ENCODE peak calls at places on chromosomes 1 and 21, in nine cellular contexts. S, B, Z, L, I, U, M, T and P are unnamed samples.

GRCh38 chr1:171652234-171652822 is at the start of gene MYOC:
- DNase-seq in M (no peak), S (no peak), I (no peak), U (no peak), L (no peak), B (no peak), Z (no peak), T (no peak), P (no peak)

GRCh38 chr21:25709684-25710265 is 24.9 kb downstream of the ATP5PF start:
- DNase-seq in T (peak; percentile 52), U (no peak), I (no peak), S (no peak), Z (no peak), B (no peak), L (no peak), M (no peak), P (no peak)

GRCh38 chr1:167651161-167651693 is 21.2 kb downstream of the RCSD1 start:
- DNase-seq in B (no peak), T (no peak), S (no peak), Z (no peak), L (no peak), M (no peak), U (no peak), I (no peak), P (peak; percentile 47)

GRCh38 chr1:160127865-160128523 is 12.4 kb downstream of the ATP1A2 start:
- DNase-seq in T (no peak), I (peak; percentile 13), L (no peak), Z (no peak), S (no peak), M (no peak), U (peak; percentile 21), B (peak; percentile 45), P (no peak)

GRCh38 chr1:237258871-237259270 is 216.9 kb downstream of the RYR2 start:
- DNase-seq in T (no peak), B (no peak), S (peak; percentile 36), L (no peak), I (no peak), Z (no peak), M (peak; percentile 28), U (no peak), P (no peak)

GRCh38 chr1:10031461-10031860 is 1.3 kb upstream of the UBE4B start:
- DNase-seq in M (no peak), S (no peak), T (peak; percentile 48), I (no peak), B (peak; percentile 25), U (peak; percentile 22), L (no peak), Z (no peak), P (no peak)

GRCh38 chr1:229097356-229097755 is 173.6 kb upstream of the RAB4A start:
- DNase-seq in T (no peak), S (no peak), M (no peak), I (no peak), U (no peak), L (no peak), B (no peak), Z (no peak), P (no peak)

GRCh38 chr1:216793303-216793702 is 70.1 kb upstream of the ESRRG start:
- DNase-seq in U (no peak), Z (no peak), S (no peak), T (no peak), B (no peak), I (no peak), L (no peak), M (no peak), P (no peak)

GRCh38 chr1:28176492-28177470 is at the start of gene PTAFR:
- DNase-seq in Z (no peak), U (no peak), B (no peak), M (no peak), L (no peak), I (no peak), T (no peak), S (peak; percentile 63), P (no peak)

GRCh38 chr1:107434379-107434728 is 293.5 kb downstream of the NTNG1 start:
- DNase-seq in T (peak; percentile 32), M (no peak), B (no peak), I (no peak), U (no peak), Z (no peak), S (no peak), L (no peak), P (no peak)

GRCh38 chr1:221063651-221064050 is 184.4 kb downstream of the HLX start:
- DNase-seq in I (no peak), S (no peak), U (no peak), T (no peak), L (no peak), B (no peak), M (no peak), Z (no peak), P (no peak)

GRCh38 chr1:99264201-99265021 is at the start of gene PLPPR4:
- DNase-seq in T (peak; percentile 32), M (peak; percentile 78), I (no peak), U (peak; percentile 22), Z (no peak), S (peak; percentile 56), B (peak; percentile 23), L (no peak), P (peak; percentile 58)

GRCh38 chr1:43477716-43478115 is 24.0 kb upstream of the HYI start:
- DNase-seq in M (no peak), T (no peak), B (no peak), L (no peak), I (no peak), S (no peak), Z (no peak), U (no peak), P (no peak)

GRCh38 chr1:43435146-43436145 is 18.3 kb downstream of the HYI start:
- DNase-seq in B (peak; percentile 19), M (peak; percentile 4), I (peak; percentile 47), Z (no peak), S (no peak), T (no peak), U (peak; percentile 74), L (peak; percentile 62), P (no peak)

GRCh38 chr1:236480758-236481436 is 42.9 kb upstream of the LGALS8 start:
- DNase-seq in B (no peak), Z (no peak), L (no peak), U (no peak), M (no peak), S (no peak), T (no peak), I (no peak), P (no peak)

GRCh38 chr1:12774801-12775345 is 1.3 kb downstream of the PRAMEF12 start:
- DNase-seq in Z (no peak), S (no peak), L (no peak), T (no peak), I (no peak), M (no peak), B (no peak), U (no peak), P (no peak)

GRCh38 chr1:147486876-147487656 is 54.2 kb upstream of the BCL9 start:
- DNase-seq in Z (no peak), I (no peak), B (no peak), T (no peak), L (no peak), U (no peak), S (no peak), M (no peak), P (no peak)

GRCh38 chr21:16193758-16194606 is 464.2 kb downstream of the USP25 start:
- DNase-seq in S (peak; percentile 63), I (peak; percentile 33), B (peak; percentile 80), L (peak; percentile 47), U (peak; percentile 80), Z (peak; percentile 25), T (no peak), M (no peak), P (peak; percentile 21)

GRCh38 chr21:17853393-17854275 is 34.5 kb upstream of the C21orf91 start:
- DNase-seq in U (no peak), T (no peak), B (no peak), Z (no peak), I (no peak), S (no peak), L (no peak), M (no peak), P (no peak)

GRCh38 chr21:15682182-15682895 is 47.4 kb upstream of the USP25 start:
- DNase-seq in T (peak; percentile 77), B (peak; percentile 36), M (no peak), U (peak; percentile 64), L (no peak), I (peak; percentile 27), Z (no peak), S (no peak), P (no peak)

DNA sequence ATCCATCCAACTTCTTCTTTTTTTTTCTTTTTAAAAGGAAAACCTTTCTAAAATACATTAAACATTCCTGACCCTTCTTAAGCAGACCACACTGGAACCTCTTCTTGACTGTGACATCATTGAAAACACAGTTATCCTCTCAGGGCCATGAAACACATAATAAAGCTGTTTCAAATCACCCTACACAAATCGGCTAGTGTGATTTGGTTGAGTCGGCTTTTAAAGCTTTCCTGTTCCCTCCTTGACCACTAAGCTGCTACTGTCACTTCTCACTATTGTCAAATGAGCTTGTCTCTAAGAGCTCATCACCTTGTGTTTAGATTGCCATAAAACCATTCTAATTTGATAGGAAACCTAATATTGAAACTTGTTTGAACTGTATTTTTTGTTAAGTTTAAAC is 5.9 kb downstream of the USP24 start:
- DNase-seq in I (no peak), M (no peak), T (peak; percentile 30), Z (no peak), S (no peak), U (no peak), B (no peak), L (no peak), P (no peak)
- TF ChIP-seq CTCF in I (no peak), M (no peak), T (no peak), Z (no peak), S (no peak), U (no peak), B (no peak), L (no peak), P (no peak)

GRCh38 chr1:41843378-41843777 is 75.3 kb downstream of the HIVEP3 start:
- DNase-seq in U (peak; percentile 63), S (no peak), B (peak; percentile 51), L (no peak), T (no peak), M (no peak), Z (peak; percentile 71), I (peak; percentile 67), P (no peak)
- TF ChIP-seq CTCF in U (no peak), S (no peak), B (no peak), L (no peak), T (no peak), M (no peak), Z (no peak), I (no peak), P (no peak)

DNA sequence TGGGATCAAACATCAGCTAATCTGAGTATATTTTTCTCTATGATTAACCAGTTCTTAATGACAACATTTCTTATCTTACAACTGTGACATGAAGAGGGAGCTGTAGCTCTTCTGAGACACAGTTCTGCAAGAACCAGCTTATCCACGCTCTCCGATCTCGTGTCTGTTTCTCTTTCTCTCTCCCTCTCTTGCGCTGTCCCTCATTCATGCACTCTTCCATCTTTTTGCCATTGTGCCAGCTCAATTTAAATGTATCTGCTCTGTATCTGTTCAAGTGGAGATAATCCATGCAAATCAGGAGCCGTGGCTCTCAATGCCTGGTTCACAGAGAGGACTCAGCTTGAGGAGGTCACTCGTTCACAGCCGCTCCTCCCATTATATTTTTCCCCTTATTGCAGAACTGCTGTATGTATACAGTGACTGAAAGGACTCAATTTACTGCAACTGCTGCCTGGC is 494.7 kb upstream of the ADGRL2 start:
- DNase-seq in S (no peak), T (peak; percentile 75), B (peak; percentile 17), L (peak; percentile 34), U (peak; percentile 43), I (no peak), M (no peak), Z (peak; percentile 25), P (peak; percentile 11)
- TF ChIP-seq CTCF in S (no peak), T (peak; percentile 69), B (peak; percentile 59), L (peak; percentile 55), U (peak; percentile 26), I (no peak), M (no peak), Z (peak; percentile 41), P (no peak)

GRCh38 chr1:73100216-73100615 is 817.9 kb upstream of the NEGR1 start:
- DNase-seq in T (peak; percentile 80), B (no peak), U (no peak), Z (no peak), I (no peak), S (no peak), L (no peak), M (no peak), P (no peak)
- TF ChIP-seq CTCF in T (peak; percentile 56), B (no peak), U (no peak), Z (no peak), I (no peak), S (no peak), L (no peak), M (no peak), P (no peak)